ENCODE peak calls at places on chromosome 15, in four cellular contexts. Y is iPS-NIHi11, I is fibroblast of the conjunctiva, F is HTR-8/SVneo. A is an unnamed sample.

GRCh38 chr15:58458076-58458475 is 26.3 kb downstream of the LIPC start:
- DNase-seq in F (no peak), Y (no peak), I (no peak), A (no peak)

GRCh38 chr15:64071931-64072765 is 21.5 kb downstream of the CIAO2A start:
- DNase-seq in F (no peak), I (no peak), Y (no peak), A (no peak)

GRCh38 chr15:46297766-46298165 is 662.9 kb downstream of the SQOR start:
- DNase-seq in Y (no peak), I (no peak), F (no peak), A (no peak)

GRCh38 chr15:70362911-70363310 is 265.2 kb upstream of the TLE3 start:
- DNase-seq in I (peak), F (peak), Y (peak), A (no peak)

GRCh38 chr15:62469478-62469873 is 304.4 kb upstream of the C2CD4B start:
- DNase-seq in I (peak), Y (no peak), F (no peak), A (no peak)

GRCh38 chr15:31302029-31302657 is 24.5 kb upstream of the KLF13 start:
- DNase-seq in I (no peak), Y (no peak), F (no peak), A (no peak)

GRCh38 chr15:43779016-43779415 is 2.2 kb upstream of the ELL3 start:
- DNase-seq in I (no peak), Y (no peak), F (no peak), A (no peak)

GRCh38 chr15:41609123-41609522 is 50.1 kb downstream of the TYRO3 start:
- DNase-seq in I (no peak), Y (no peak), F (no peak), A (no peak)

GRCh38 chr15:40871749-40872617 is 2.1 kb downstream of the RHOV start:
- DNase-seq in Y (peak), F (no peak), I (no peak), A (no peak)

GRCh38 chr15:70770863-70771262 is 7.5 kb upstream of the UACA start:
- DNase-seq in Y (no peak), I (no peak), F (no peak), A (no peak)

GRCh38 chr15:74185949-74186348 is 12.4 kb downstream of the ISLR start:
- DNase-seq in F (no peak), I (no peak), Y (no peak), A (no peak)

GRCh38 chr15:22902578-22902977 is 64.1 kb downstream of the NIPA2 start:
- DNase-seq in Y (peak), F (no peak), I (no peak), A (no peak)

GRCh38 chr15:52103217-52104207 is 9.1 kb downstream of the BCL2L10 start:
- DNase-seq in F (peak), I (peak), Y (no peak), A (no peak)

GRCh38 chr15:63189955-63190691 is 717 bp downstream of the RAB8B start:
- DNase-seq in Y (no peak), F (no peak), I (no peak), A (no peak)

GRCh38 chr15:23467110-23467600 is 20.1 kb upstream of the GOLGA6L2 start:
- DNase-seq in I (peak), F (peak), Y (peak), A (no peak)

GRCh38 chr15:98967096-98967495 is 40.5 kb downstream of the PGPEP1L start:
- DNase-seq in F (no peak), Y (no peak), I (no peak), A (no peak)

GRCh38 chr15:38748710-38749109 is 184.1 kb upstream of the RASGRP1 start:
- DNase-seq in F (no peak), Y (no peak), I (no peak), A (no peak)

GRCh38 chr15:69034352-69034751 is 19.9 kb downstream of the NOX5 start:
- DNase-seq in F (peak), I (no peak), Y (no peak), A (no peak)

GRCh38 chr15:93428807-93429351 is 339.9 kb upstream of the RGMA start:
- DNase-seq in F (no peak), Y (no peak), I (no peak), A (no peak)

GRCh38 chr15:78374436-78375393 is 34.6 kb downstream of the CRABP1 start:
- DNase-seq in I (no peak), Y (no peak), F (no peak), A (no peak)

GRCh38 chr15:39486546-39487081 is 94.3 kb upstream of the THBS1 start:
- DNase-seq in F (no peak), I (no peak), Y (no peak), A (no peak)

GRCh38 chr15:36361351-36361870 is 218.0 kb upstream of the CDIN1 start:
- DNase-seq in I (no peak), F (no peak), Y (no peak), A (no peak)

GRCh38 chr15:29676961-29677402 is 145.3 kb downstream of the TJP1 start:
- DNase-seq in F (no peak), I (no peak), Y (no peak), A (no peak)

GRCh38 chr15:33910741-33911140 is 57.6 kb upstream of the CHRM5 start:
- DNase-seq in F (no peak), Y (no peak), I (no peak), A (no peak)

GRCh38 chr15:95932676-95933075 is 397.8 kb upstream of the NR2F2 start:
- DNase-seq in I (no peak), F (peak), Y (no peak), A (no peak)

GRCh38 chr15:28098766-28099554 is at the start of gene OCA2:
- DNase-seq in F (no peak), I (peak), Y (peak), A (no peak)